ENCODE peak calls at places on chromosomes 16 and 17, in eight cellular contexts. A, P, Z, I, G, M, F and V are unnamed samples.

GRCh38 chr17:41777579-41778188 is 8.8 kb downstream of the JUP start:
- DNase-seq in A (no peak), P (peak), Z (no peak), I (peak), G (peak), M (peak), F (peak), V (peak)

GRCh38 chr17:8057691-8058114 is 18.8 kb downstream of the ALOX15B start:
- DNase-seq in A (no peak), P (no peak), Z (peak), I (no peak), G (no peak), M (no peak), F (peak), V (peak)

GRCh38 chr16:23342083-23342640 is 40.1 kb downstream of the SCNN1B start:
- DNase-seq in A (no peak), P (no peak), Z (no peak), I (no peak), G (no peak), M (no peak), F (no peak), V (no peak)

GRCh38 chr16:30429678-30430427 is at the start of gene DCTPP1:
- DNase-seq in A (peak), P (peak), Z (peak), I (peak), G (peak), M (peak), F (peak), V (peak)

GRCh38 chr16:1495281-1496262 is 2.4 kb downstream of the TELO2 start:
- DNase-seq in A (peak), P (peak), Z (no peak), I (no peak), G (no peak), M (no peak), F (no peak), V (no peak)

GRCh38 chr16:79665970-79666369 is 65.4 kb upstream of the MAF start:
- DNase-seq in A (no peak), P (no peak), Z (no peak), I (no peak), G (no peak), M (no peak), F (no peak), V (no peak)

GRCh38 chr16:49940464-49941224 is 84.4 kb upstream of the CNEP1R1 start:
- DNase-seq in A (peak), P (no peak), Z (no peak), I (no peak), G (no peak), M (no peak), F (no peak), V (no peak)

GRCh38 chr17:81335388-81336157 is 40.5 kb upstream of the SLC38A10 start:
- DNase-seq in A (peak), P (peak), Z (peak), I (no peak), G (no peak), M (no peak), F (no peak), V (no peak)

GRCh38 chr17:80921741-80922579 is 69.7 kb upstream of the CHMP6 start:
- DNase-seq in A (peak), P (peak), Z (no peak), I (no peak), G (no peak), M (peak), F (no peak), V (no peak)

GRCh38 chr17:16881239-16881924 is 90.5 kb downstream of the TNFRSF13B start:
- DNase-seq in A (no peak), P (no peak), Z (peak), I (no peak), G (no peak), M (no peak), F (no peak), V (no peak)

GRCh38 chr17:16880121-16880842 is 91.6 kb downstream of the TNFRSF13B start:
- DNase-seq in A (no peak), P (no peak), Z (peak), I (no peak), G (no peak), M (no peak), F (no peak), V (no peak)

GRCh38 chr17:16879686-16880085 is 92.2 kb downstream of the TNFRSF13B start:
- DNase-seq in A (no peak), P (no peak), Z (peak), I (no peak), G (no peak), M (no peak), F (no peak), V (no peak)

GRCh38 chr17:16882243-16882925 is 89.5 kb downstream of the TNFRSF13B start:
- DNase-seq in A (no peak), P (no peak), Z (no peak), I (no peak), G (no peak), M (no peak), F (no peak), V (no peak)

DNA sequence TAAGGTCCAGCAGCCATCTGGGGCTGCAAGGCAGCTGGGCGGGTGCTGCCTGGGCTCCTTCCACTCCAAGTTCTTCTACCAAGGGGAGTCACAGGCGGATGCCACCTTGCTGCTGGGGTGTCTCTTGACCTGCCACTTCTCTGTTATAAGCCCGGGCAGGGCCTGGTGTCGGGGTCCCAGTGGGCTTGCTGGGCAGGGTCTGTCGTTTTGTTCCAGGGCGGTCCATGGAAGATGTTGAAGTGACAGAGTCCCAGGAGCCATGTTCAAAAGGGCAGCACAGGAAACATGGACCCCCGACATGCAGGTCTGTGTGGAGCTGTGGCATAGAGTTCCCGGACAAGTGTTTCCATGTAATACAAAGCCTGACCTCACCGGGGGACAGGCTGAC is 91.1 kb downstream of the TNFRSF13B start:
- DNase-seq in A (no peak), P (no peak), Z (peak), I (no peak), G (no peak), M (no peak), F (no peak), V (no peak)
- H3K4me3 ChIP-seq in A (no peak), P (no peak), Z (no peak), I (no peak), G (no peak), M (no peak), F (no peak), V (no peak)

DNA sequence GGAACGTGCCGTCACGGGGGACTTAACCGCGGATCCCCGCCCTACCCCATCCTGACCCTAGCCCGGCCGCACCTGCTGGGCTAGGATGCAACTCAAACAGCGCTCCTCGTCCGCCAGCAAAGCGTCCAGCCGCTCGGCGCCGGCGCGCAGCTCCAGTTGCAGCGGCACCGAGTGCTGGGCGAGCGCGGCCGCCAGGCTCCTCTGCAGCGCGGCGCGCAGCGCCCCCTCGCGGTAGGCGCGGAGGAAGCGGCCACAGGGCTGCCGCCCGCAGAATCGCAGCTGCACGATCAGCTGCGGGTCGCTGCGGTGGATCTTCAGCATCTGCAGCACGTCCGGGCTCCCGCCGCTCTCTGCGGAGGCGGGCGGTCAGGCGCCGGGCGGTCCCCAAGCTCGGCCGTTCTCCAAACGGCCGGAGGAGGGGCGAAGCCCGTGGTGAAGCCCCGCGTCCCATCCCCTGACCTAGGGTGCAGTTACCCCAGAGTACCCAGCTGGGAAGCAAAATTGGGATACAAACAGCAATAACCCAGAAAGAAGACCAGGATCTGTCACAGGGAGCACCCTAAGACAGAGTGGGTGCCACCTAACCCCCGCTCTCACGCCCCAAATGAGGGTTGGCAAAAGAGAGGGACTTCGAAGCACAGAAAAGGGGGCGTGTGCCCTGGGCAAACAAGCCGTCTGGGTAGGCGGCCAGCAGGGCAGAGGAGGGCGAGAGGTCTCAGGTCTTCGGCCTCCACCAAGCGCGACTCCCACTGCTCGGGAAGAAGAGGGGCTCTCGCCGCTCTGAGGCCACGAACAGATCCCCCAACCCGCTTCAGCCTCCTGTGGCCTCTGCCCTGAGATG is 4.2 kb downstream of the TRADD start:
- DNase-seq in A (peak), P (peak), Z (peak), I (peak), G (peak), M (peak), F (peak), V (peak)
- H3K27ac ChIP-seq in A (no peak), P (no peak), Z (no peak), I (peak), G (no peak), M (no peak), F (no peak), V (no peak)

GRCh38 chr17:48262982-48263586 is 155.5 kb downstream of the SNX11 start:
- DNase-seq in A (no peak), P (no peak), Z (no peak), I (no peak), G (no peak), M (no peak), F (no peak), V (no peak)

GRCh38 chr17:48254896-48255295 is 147.3 kb downstream of the SNX11 start:
- DNase-seq in A (no peak), P (no peak), Z (no peak), I (no peak), G (no peak), M (no peak), F (no peak), V (no peak)

GRCh38 chr17:48258317-48258716 is 150.8 kb downstream of the SNX11 start:
- DNase-seq in A (no peak), P (no peak), Z (no peak), I (no peak), G (no peak), M (no peak), F (no peak), V (no peak)

GRCh38 chr17:48261297-48261880 is 153.8 kb downstream of the SNX11 start:
- DNase-seq in A (no peak), P (no peak), Z (peak), I (no peak), G (no peak), M (peak), F (no peak), V (no peak)

DNA sequence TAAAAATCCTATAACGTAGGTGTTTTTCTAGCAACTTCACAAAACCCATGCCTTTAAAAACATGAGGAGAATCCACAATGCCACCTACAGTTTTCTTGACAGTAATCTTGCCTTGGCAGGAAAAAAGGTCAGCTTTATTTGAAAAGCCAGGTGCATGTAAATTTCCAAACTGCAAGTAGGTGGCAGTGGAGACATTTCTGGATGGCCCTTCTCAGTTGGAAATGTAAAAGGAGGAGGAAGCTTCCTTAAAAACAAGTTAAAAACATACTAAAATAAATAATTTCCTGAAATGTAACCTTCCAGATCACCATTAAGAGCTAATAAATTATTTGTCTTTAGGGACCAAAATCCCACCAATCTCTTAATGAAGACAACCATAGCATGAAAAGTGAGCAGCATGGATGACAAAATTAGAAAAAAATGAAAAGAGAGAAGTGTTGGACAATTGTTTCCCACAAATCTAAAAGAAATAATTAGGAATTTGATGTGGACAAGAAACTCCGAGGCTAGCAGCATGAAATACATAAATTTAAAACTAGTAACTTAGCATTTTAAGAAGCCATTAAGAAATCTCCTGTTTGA is 152.2 kb downstream of the SNX11 start:
- DNase-seq in A (no peak), P (no peak), Z (peak), I (no peak), G (no peak), M (no peak), F (no peak), V (no peak)
- TF ChIP-seq CTCF in A (peak), P (peak), Z (peak), I (peak), G (no peak), M (peak), F (peak), V (no peak)

GRCh38 chr16:54936086-54936978 is 5.7 kb downstream of the IRX5 start:
- DNase-seq in A (peak), P (peak), Z (peak), I (no peak), G (no peak), M (peak), F (peak), V (no peak)

GRCh38 chr16:54935411-54936085 is 4.9 kb downstream of the IRX5 start:
- DNase-seq in A (no peak), P (no peak), Z (no peak), I (no peak), G (no peak), M (no peak), F (no peak), V (no peak)

GRCh38 chr16:54937673-54938350 is 7.1 kb downstream of the IRX5 start:
- DNase-seq in A (no peak), P (no peak), Z (no peak), I (no peak), G (no peak), M (no peak), F (no peak), V (no peak)

GRCh38 chr16:54938351-54939346 is 8.0 kb downstream of the IRX5 start:
- DNase-seq in A (peak), P (no peak), Z (peak), I (no peak), G (no peak), M (no peak), F (peak), V (no peak)

DNA sequence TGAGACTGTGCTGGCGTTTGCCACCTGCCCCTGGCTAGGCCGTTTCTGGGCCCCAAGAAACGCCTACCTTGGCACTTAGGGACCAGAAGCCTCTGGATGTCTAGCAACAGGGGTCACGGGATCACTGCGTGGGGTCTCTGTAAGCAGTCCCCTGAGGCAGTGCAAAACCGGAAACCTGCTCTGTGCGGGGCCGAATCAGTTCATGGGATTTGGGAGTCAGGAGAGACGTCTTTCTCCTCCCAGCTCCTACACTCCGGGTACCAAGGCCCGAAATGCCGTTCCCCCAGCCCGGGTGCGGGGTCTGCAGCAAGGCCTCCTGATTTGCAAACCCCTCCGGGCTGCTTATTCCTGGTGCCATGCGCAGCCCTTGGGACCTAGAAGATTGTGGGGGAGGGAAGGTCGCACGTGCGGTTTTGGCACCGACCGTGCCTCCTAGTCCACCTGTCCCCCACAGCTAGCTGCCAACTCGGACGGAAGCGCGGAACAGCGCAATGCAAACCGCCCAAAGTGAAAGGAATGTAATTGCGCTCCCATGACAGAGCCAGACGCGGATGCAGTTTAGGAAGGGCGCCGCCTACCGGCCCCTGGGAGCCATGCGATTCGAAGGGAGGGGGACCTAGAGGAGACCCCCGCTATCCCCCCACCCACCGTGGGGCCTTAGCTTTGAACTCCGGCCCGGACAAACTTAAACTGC is 6.5 kb downstream of the IRX5 start:
- DNase-seq in A (peak), P (peak), Z (peak), I (no peak), G (peak), M (peak), F (peak), V (no peak)
- H3K4me3 ChIP-seq in A (peak), P (peak), Z (peak), I (no peak), G (peak), M (peak), F (peak), V (no peak)

GRCh38 chr17:17759164-17759563 is 77.6 kb downstream of the SREBF1 start:
- DNase-seq in A (no peak), P (no peak), Z (no peak), I (no peak), G (no peak), M (no peak), F (no peak), V (no peak)

GRCh38 chr17:17763136-17763535 is 73.7 kb downstream of the SREBF1 start:
- DNase-seq in A (no peak), P (no peak), Z (no peak), I (no peak), G (no peak), M (no peak), F (no peak), V (no peak)

GRCh38 chr17:17761894-17762781 is 74.6 kb downstream of the SREBF1 start:
- DNase-seq in A (no peak), P (no peak), Z (no peak), I (no peak), G (no peak), M (no peak), F (no peak), V (no peak)

GRCh38 chr17:17758443-17758842 is 77.2 kb downstream of the RAI1 start:
- DNase-seq in A (no peak), P (no peak), Z (no peak), I (no peak), G (no peak), M (no peak), F (no peak), V (no peak)

GRCh38 chr17:17760872-17761550 is 75.8 kb downstream of the SREBF1 start:
- DNase-seq in A (no peak), P (no peak), Z (no peak), I (no peak), G (no peak), M (no peak), F (no peak), V (no peak)
- H3K27ac ChIP-seq in A (no peak), P (no peak), Z (no peak), I (peak), G (no peak), M (no peak), F (no peak), V (no peak)

DNA sequence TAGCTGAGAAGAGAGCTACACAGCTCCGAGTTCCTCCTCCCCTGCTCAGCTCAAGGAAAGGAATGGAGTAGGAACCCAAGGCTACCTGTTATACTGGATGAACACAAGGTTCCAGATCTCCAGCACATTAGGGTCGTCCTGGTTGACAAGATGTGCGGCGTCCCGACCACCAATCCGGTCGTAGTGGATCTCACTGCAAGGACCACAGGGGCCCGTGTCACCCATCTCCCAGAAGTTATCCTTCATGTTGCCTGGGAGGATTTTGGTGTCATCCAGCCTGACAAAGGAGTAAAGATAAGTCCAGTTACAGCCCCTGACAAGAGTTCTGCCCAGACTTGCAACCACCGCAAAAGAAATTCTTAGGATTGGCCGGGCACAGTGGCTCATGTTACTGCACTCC is 17.6 kb downstream of the AARS1 start:
- DNase-seq in A (no peak), P (no peak), Z (no peak), I (no peak), G (no peak), M (no peak), F (no peak), V (no peak)
- TF ChIP-seq CTCF in A (no peak), P (no peak), Z (no peak), I (no peak), G (no peak), M (no peak), F (no peak), V (no peak)

GRCh38 chr17:67289174-67289876 is 44.3 kb upstream of the HELZ start:
- DNase-seq in A (no peak), P (peak), Z (peak), I (peak), G (peak), M (peak), F (peak), V (peak)
- H3K4me3 ChIP-seq in A (no peak), P (peak), Z (no peak), I (no peak), G (no peak), M (no peak), F (no peak), V (no peak)

GRCh38 chr17:19656336-19656735 is 7.8 kb downstream of the ALDH3A2 start:
- DNase-seq in A (no peak), P (no peak), Z (no peak), I (no peak), G (no peak), M (no peak), F (no peak), V (no peak)
- H3K27ac ChIP-seq in A (no peak), P (no peak), Z (no peak), I (no peak), G (no peak), M (no peak), F (peak), V (no peak)

GRCh38 chr17:17001874-17002520 is 30.1 kb upstream of the TNFRSF13B start:
- DNase-seq in A (peak), P (peak), Z (peak), I (peak), G (peak), M (peak), F (peak), V (peak)

GRCh38 chr17:16999931-17000625 is 28.2 kb upstream of the TNFRSF13B start:
- DNase-seq in A (no peak), P (no peak), Z (no peak), I (no peak), G (no peak), M (no peak), F (no peak), V (no peak)

GRCh38 chr17:17004251-17004996 is 32.5 kb upstream of the TNFRSF13B start:
- DNase-seq in A (peak), P (peak), Z (peak), I (no peak), G (no peak), M (peak), F (no peak), V (no peak)

GRCh38 chr17:16997514-16998429 is 25.9 kb upstream of the TNFRSF13B start:
- DNase-seq in A (peak), P (no peak), Z (no peak), I (no peak), G (no peak), M (no peak), F (no peak), V (no peak)

GRCh38 chr17:17001076-17001777 is 29.3 kb upstream of the TNFRSF13B start:
- DNase-seq in A (peak), P (no peak), Z (no peak), I (no peak), G (no peak), M (no peak), F (no peak), V (peak)
- TF ChIP-seq CTCF in A (no peak), P (no peak), Z (no peak), I (no peak), G (no peak), M (no peak), F (no peak), V (no peak)